ENCODE peak calls at places on chromosomes 7 and 10, in seven cellular contexts. W is upper lobe of right lung, K is tibial artery, I is H9, Y is activated B cell treated with CpG ODN at 0.5 μM for 24 hours, O is GM06990, P is psoas muscle. D is an unnamed sample.

GRCh38 chr7:116575853-116576252 is 51.0 kb downstream of the CAV1 start:
- DNase-seq in W (no peak), K (no peak), I (no peak), Y (no peak), O (peak), P (no peak), D (no peak)

GRCh38 chr10:5514226-5514881 is 10.4 kb upstream of the CALML3 start:
- DNase-seq in W (peak), K (peak), I (no peak), Y (no peak), O (no peak), P (no peak), D (no peak)

GRCh38 chr10:45547966-45548513 is 124.5 kb downstream of the ZFAND4 start:
- DNase-seq in W (no peak), K (no peak), I (no peak), Y (no peak), O (no peak), P (no peak), D (no peak)

GRCh38 chr10:5317547-5318107 is 47.1 kb upstream of the UCN3 start:
- DNase-seq in W (no peak), K (no peak), I (no peak), Y (no peak), O (peak), P (peak), D (no peak)

GRCh38 chr7:114822131-114822530 is 99.8 kb upstream of the MDFIC start:
- DNase-seq in W (no peak), K (no peak), I (no peak), Y (no peak), O (no peak), P (no peak), D (no peak)

GRCh38 chr7:28804990-28805389 is 153.1 kb downstream of the TRIL start:
- DNase-seq in W (no peak), K (no peak), I (no peak), Y (no peak), O (no peak), P (no peak), D (no peak)

GRCh38 chr10:44956717-44957706 is 2.6 kb upstream of the RASSF4 start:
- DNase-seq in W (no peak), K (peak), I (no peak), Y (no peak), O (no peak), P (no peak), D (peak)

GRCh38 chr10:35576730-35577129 is 28.4 kb upstream of the GJD4 start:
- DNase-seq in W (no peak), K (no peak), I (no peak), Y (no peak), O (no peak), P (no peak), D (no peak)

GRCh38 chr7:117148971-117149370 is 173.9 kb downstream of the WNT2 start:
- DNase-seq in W (no peak), K (no peak), I (no peak), Y (no peak), O (no peak), P (no peak), D (no peak)

GRCh38 chr7:100221767-100222444 is 2.2 kb downstream of the PVRIG start:
- DNase-seq in W (no peak), K (no peak), I (no peak), Y (no peak), O (no peak), P (no peak), D (no peak)

GRCh38 chr7:28732037-28732869 is 225.9 kb downstream of the TRIL start:
- DNase-seq in W (no peak), K (no peak), I (no peak), Y (no peak), O (no peak), P (no peak), D (no peak)

GRCh38 chr10:35498693-35499092 is 106.4 kb upstream of the GJD4 start:
- DNase-seq in W (no peak), K (no peak), I (no peak), Y (no peak), O (no peak), P (no peak), D (peak)

GRCh38 chr10:91597397-91597881 is 35.4 kb downstream of the PPP1R3C start:
- DNase-seq in W (no peak), K (no peak), I (no peak), Y (no peak), O (no peak), P (no peak), D (no peak)

GRCh38 chr7:3250725-3251124 is 50.3 kb upstream of the SDK1 start:
- DNase-seq in W (no peak), K (no peak), I (no peak), Y (no peak), O (peak), P (no peak), D (no peak)

GRCh38 chr7:127478040-127478386 is 85.5 kb upstream of the ZNF800 start:
- DNase-seq in W (no peak), K (no peak), I (no peak), Y (no peak), O (no peak), P (no peak), D (no peak)

GRCh38 chr10:69759641-69760040 is 42.1 kb upstream of the COL13A1 start:
- DNase-seq in W (no peak), K (no peak), I (no peak), Y (no peak), O (no peak), P (no peak), D (no peak)

GRCh38 chr10:127990846-127991542 is 84.1 kb downstream of the PTPRE start:
- DNase-seq in W (peak), K (no peak), I (no peak), Y (no peak), O (no peak), P (no peak), D (no peak)

GRCh38 chr7:155277385-155277994 is 20.2 kb upstream of the INSIG1 start:
- DNase-seq in W (no peak), K (no peak), I (no peak), Y (no peak), O (no peak), P (no peak), D (no peak)

GRCh38 chr10:77027141-77027540 is 610.5 kb downstream of the KCNMA1 start:
- DNase-seq in W (no peak), K (no peak), I (no peak), Y (no peak), O (no peak), P (no peak), D (no peak)

GRCh38 chr7:1737956-1738355 is 67.9 kb downstream of the ELFN1 start:
- DNase-seq in W (no peak), K (no peak), I (no peak), Y (no peak), O (no peak), P (no peak), D (no peak)

GRCh38 chr10:67077376-67077775 is 151.5 kb downstream of the LRRTM3 start:
- DNase-seq in W (no peak), K (no peak), I (no peak), Y (no peak), O (no peak), P (no peak), D (no peak)

GRCh38 chr7:121337398-121337797 is 8.6 kb downstream of the WNT16 start:
- DNase-seq in W (no peak), K (no peak), I (no peak), Y (no peak), O (no peak), P (no peak), D (peak)
- TF ChIP-seq CTCF in W (no peak), K (no peak), I (no peak), Y (no peak), O (peak), P (no peak), D (peak)

DNA sequence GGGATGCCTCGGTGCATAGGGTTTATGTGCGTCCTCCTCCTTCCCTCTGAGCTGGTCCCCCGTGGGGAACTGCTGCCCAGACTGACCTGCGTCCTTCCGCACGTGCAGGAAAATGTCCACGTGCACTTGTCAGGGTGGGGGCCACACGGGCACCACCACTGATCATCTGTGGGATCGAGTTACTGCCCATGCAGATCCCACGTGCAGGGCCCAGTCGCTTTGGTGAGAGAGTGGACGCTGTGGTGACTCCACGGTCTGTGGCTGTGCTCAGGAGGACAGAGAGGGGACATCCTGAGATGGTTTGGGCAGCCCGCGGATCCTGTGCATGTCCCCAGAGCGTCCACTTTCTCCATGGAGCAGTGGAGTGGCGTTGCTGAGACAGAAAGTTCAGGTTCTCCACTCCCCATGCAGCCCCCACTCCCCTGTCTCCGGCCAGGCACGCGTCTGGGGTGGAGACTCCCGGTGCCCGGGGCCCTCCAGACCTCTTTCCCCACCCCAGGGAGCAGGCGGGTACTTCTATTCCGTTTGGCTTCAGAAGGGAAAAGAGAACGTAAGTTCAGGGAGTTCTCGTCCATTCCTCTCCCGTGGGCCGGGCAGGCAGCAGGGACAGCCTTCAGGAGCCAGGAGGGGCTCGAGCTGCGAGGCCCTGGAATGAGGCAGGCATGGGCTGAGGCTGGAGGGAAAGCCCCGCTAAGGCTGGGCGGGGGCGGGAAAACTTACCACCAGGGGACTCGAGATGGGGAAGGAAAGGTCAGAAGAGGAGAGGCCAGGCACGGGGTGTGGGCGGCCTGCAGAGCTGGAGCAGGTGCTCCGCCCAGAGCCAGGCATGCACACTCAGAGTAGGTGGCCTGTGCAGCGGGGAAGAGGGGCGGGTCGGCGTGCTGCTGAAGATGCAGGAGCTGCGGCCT is 59.9 kb downstream of the EGFR start:
- DNase-seq in W (peak), K (no peak), I (peak), Y (no peak), O (no peak), P (no peak), D (no peak)
- TF ChIP-seq CTCF in W (no peak), K (no peak), I (peak), Y (no peak), O (no peak), P (no peak), D (no peak)

GRCh38 chr7:95596183-95597135 is at the start of gene PDK4:
- DNase-seq in W (peak), K (peak), I (peak), Y (peak), O (no peak), P (peak), D (peak)
- TF ChIP-seq CTCF in W (no peak), K (no peak), I (no peak), Y (no peak), O (no peak), P (peak), D (no peak)

GRCh38 chr7:39697481-39697880 is 74.1 kb downstream of the RALA start:
- DNase-seq in W (no peak), K (no peak), I (no peak), Y (no peak), O (no peak), P (no peak), D (no peak)

GRCh38 chr7:39700165-39700564 is 76.8 kb downstream of the RALA start:
- DNase-seq in W (no peak), K (no peak), I (no peak), Y (no peak), O (no peak), P (no peak), D (no peak)

GRCh38 chr7:39700932-39701331 is 77.6 kb downstream of the RALA start:
- DNase-seq in W (peak), K (peak), I (no peak), Y (no peak), O (no peak), P (peak), D (no peak)

GRCh38 chr7:39703143-39703542 is 79.8 kb downstream of the RALA start:
- DNase-seq in W (no peak), K (no peak), I (no peak), Y (no peak), O (no peak), P (no peak), D (no peak)

GRCh38 chr7:39702133-39702532 is 78.8 kb downstream of the RALA start:
- DNase-seq in W (no peak), K (no peak), I (no peak), Y (no peak), O (no peak), P (no peak), D (no peak)
- TF ChIP-seq CTCF in W (no peak), K (no peak), I (no peak), Y (no peak), O (no peak), P (no peak), D (no peak)

GRCh38 chr10:103711351-103711994 is 143.9 kb downstream of the SH3PXD2A start:
- DNase-seq in W (no peak), K (no peak), I (no peak), Y (no peak), O (no peak), P (no peak), D (no peak)
- TF ChIP-seq CTCF in W (no peak), K (no peak), I (peak), Y (no peak), O (peak), P (no peak), D (no peak)

DNA sequence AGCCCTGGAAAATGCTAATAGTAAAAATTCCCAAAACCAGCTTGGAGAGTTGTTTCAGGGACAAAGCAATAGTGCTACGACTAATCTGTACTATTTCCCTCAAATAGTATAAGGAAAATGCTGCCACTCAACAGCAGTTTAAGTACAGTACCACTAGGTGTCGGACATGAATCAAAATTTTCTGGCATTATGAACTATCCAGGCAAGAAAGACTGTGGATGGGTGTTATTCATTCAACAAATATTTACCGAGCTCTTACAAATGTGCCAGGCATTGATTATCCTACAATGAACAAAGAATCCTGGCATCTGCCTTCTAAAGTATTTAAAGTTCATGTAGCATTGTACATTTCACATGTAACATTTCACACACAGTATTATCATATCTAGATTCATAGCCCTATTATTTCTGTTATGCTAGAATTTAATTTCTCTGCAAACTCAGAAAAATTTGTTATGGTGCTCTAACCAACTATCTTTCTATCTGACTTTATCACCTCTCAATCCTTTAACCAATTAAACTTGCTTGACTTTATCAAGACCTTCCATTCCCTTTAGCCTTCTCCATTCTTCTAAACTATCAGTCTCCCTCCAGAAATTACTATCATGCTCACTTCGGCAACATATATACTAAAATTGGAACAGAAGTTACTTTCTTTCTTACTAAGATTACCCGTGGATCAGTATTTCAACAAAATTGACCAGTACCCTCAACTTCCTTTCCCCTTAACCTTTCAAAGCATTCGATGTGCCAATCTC is 80.6 kb downstream of the ARHGAP21 start:
- DNase-seq in W (no peak), K (no peak), I (no peak), Y (no peak), O (no peak), P (no peak), D (peak)
- TF ChIP-seq CTCF in W (peak), K (peak), I (peak), Y (peak), O (peak), P (peak), D (peak)